ENCODE peak calls at places on chromosomes 16 and 17, in ten cellular contexts. J is prostate gland; N is heart left ventricle; Q is Panc1; O is H7; I is Peyer's patch; L is left ventricle myocardium inferior; S is CD4-positive, CD25-positive, alpha-beta regulatory T cell; E is PC-3; H is tibial artery. R is an unnamed sample.

GRCh38 chr16:83482545-83483162 is 325.1 kb upstream of the HSBP1 start:
- DNase-seq in O (no peak), J (no peak), E (no peak), S (no peak), I (no peak), N (no peak), H (no peak), Q (no peak), L (no peak), R (no peak)

GRCh38 chr16:85556456-85557082 is 56.6 kb upstream of the GSE1 start:
- DNase-seq in H (peak; percentile 35), O (peak; percentile 90), N (peak; percentile 68), J (peak; percentile 36), I (peak; percentile 77), L (no peak), E (peak; percentile 29), Q (no peak), S (peak; percentile 77), R (no peak)

GRCh38 chr16:67284699-67285646 is 5.6 kb downstream of the PLEKHG4 start:
- DNase-seq in L (no peak), E (peak; percentile 54), J (peak; percentile 36), I (peak; percentile 65), S (no peak), O (peak; percentile 95), N (no peak), Q (no peak), H (no peak), R (no peak)

GRCh38 chr16:72722552-72722951 is 325.4 kb downstream of the ZFHX3 start:
- DNase-seq in L (no peak), J (no peak), H (no peak), S (no peak), E (no peak), Q (no peak), N (no peak), O (peak; percentile 52), I (no peak), R (no peak)

GRCh38 chr16:11331967-11332366 is 13.3 kb upstream of the RMI2 start:
- DNase-seq in Q (no peak), O (no peak), J (no peak), S (no peak), E (no peak), L (no peak), I (no peak), H (no peak), N (no peak), R (no peak)

GRCh38 chr17:59391026-59391425 is 59.6 kb downstream of the YPEL2 start:
- DNase-seq in S (no peak), H (no peak), L (no peak), E (no peak), O (no peak), Q (no peak), I (no peak), N (no peak), J (no peak), R (no peak)

GRCh38 chr16:57530104-57530522 is 6.3 kb downstream of the CCDC102A start:
- DNase-seq in E (peak; percentile 59), N (no peak), O (peak; percentile 69), L (peak; percentile 18), S (peak; percentile 92), H (no peak), J (no peak), I (peak; percentile 53), Q (no peak), R (peak; percentile 73)

GRCh38 chr17:39194089-39194984 is 3.1 kb downstream of the CACNB1 start:
- DNase-seq in E (no peak), H (peak; percentile 78), Q (no peak), S (no peak), I (no peak), J (no peak), O (peak; percentile 92), L (peak; percentile 68), N (peak; percentile 74), R (peak; percentile 80)

GRCh38 chr16:86635181-86635580 is 56.8 kb downstream of the FOXL1 start:
- DNase-seq in S (no peak), J (no peak), N (peak; percentile 45), L (no peak), E (no peak), I (no peak), O (no peak), Q (no peak), H (no peak), R (no peak)

GRCh38 chr17:18040287-18040858 is 1.2 kb downstream of the GID4 start:
- DNase-seq in S (no peak), O (peak; percentile 48), L (no peak), J (no peak), H (no peak), E (no peak), I (no peak), Q (no peak), N (no peak), R (no peak)

GRCh38 chr17:65228734-65229390 is 91.7 kb downstream of the RGS9 start:
- DNase-seq in O (no peak), I (no peak), J (no peak), N (no peak), Q (no peak), L (no peak), E (peak; percentile 41), S (peak; percentile 68), H (no peak), R (no peak)

GRCh38 chr16:89598199-89598598 is 15.2 kb upstream of the DPEP1 start:
- DNase-seq in S (no peak), I (no peak), E (no peak), Q (no peak), L (no peak), N (no peak), O (no peak), J (no peak), H (no peak), R (no peak)

GRCh38 chr16:19143241-19143640 is 24.8 kb upstream of the SYT17 start:
- DNase-seq in Q (no peak), N (no peak), O (no peak), H (no peak), I (no peak), E (no peak), J (peak; percentile 77), S (no peak), L (no peak), R (no peak)

GRCh38 chr16:28933176-28933575 is 1.4 kb downstream of the CD19 start:
- DNase-seq in Q (no peak), N (no peak), E (no peak), J (no peak), L (no peak), S (no peak), I (no peak), H (no peak), O (peak; percentile 37), R (no peak)

GRCh38 chr16:71771571-71771970 is 37.1 kb downstream of the AP1G1 start:
- DNase-seq in L (no peak), E (peak; percentile 55), H (no peak), N (no peak), S (no peak), J (no peak), I (no peak), Q (no peak), O (no peak), R (no peak)

GRCh38 chr17:48441231-48441711 is 11.3 kb upstream of the SKAP1 start:
- DNase-seq in Q (no peak), E (no peak), L (no peak), O (no peak), N (no peak), S (peak; percentile 95), H (no peak), J (no peak), I (no peak), R (no peak)

DNA sequence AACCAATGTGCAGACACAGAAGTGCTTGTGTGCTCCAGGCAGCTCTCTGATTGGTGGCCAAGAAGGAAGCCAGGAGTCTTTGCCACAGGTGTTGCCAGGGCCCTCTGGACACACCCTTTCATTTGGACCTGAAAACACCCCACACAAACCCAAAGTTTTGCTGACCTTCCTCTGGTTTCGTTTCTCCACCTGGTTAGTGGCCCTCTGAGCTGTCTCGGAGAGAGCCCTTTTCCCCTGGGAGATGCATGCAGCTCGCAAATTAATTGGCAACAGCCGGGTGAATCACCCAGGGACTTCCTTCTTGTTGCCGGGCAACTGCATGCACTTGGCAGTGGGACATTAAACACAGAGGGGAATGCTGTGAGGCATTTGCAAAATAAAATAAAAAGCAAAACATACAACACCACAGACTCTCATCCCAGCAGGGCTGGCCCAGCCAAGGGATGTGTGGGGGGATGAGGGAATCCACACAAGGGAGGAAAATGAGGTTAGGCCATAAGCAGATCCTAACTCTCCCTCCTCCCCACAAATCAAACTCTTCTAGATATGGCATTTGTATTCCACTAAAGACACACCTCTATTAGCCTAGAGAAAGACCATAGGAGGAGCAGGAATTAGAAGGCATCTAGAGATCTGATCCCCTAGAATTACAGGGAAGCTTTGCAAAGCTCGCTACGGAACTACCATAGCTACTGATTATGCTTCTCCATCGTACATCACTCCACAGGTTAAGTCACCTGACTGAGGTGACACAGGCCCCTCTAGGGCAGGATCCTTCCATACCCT is 286.7 kb downstream of the SOX9 start:
- DNase-seq in O (peak; percentile 75), H (peak; percentile 34), Q (no peak), E (peak; percentile 100), S (no peak), J (peak; percentile 88), I (peak; percentile 71), L (peak; percentile 22), N (peak; percentile 33), R (no peak)
- H3K36me3 ChIP-seq in O (no peaks in the 10 kb centered on the region), H (no peaks in the 10 kb centered on the region), Q (peaks cover 7% of the 10 kb centered on the region), E (peaks cover 16% of the 10 kb centered on the region), S (no peaks in the 10 kb centered on the region), J (no peaks in the 10 kb centered on the region), I (no peaks in the 10 kb centered on the region), L (no peaks in the 10 kb centered on the region), N (no peaks in the 10 kb centered on the region), R (no peaks in the 10 kb centered on the region)

DNA sequence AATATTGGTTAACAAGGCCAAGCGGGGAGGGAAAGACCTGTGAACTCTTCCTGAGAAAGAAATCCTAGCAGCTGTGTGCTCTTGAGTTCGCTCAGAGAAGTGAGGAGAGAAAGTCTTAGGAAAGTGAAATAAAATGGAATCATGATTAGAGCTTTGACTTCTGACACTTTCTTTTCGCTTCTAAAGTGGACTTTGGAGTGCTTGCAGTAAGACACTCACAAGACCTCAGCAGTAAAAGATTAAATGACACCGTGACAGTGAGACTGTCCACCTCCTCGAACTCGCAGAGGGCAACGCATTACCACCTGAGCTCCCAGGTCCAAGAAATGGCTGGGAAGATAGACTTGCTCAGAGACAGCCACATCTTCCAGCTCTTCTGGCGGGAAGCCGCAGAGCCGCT is 71.2 kb downstream of the RNF213 start:
- DNase-seq in L (no peak), O (no peak), J (no peak), Q (no peak), I (no peak), S (no peak), H (no peak), E (no peak), N (no peak), R (no peak)
- H3K36me3 ChIP-seq in L (peaks cover 94% of the 10 kb centered on the region), O (peaks cover 22% of the 10 kb centered on the region), J (peaks cover 7% of the 10 kb centered on the region), Q (peaks cover 24% of the 10 kb centered on the region), I (peaks cover 100% of the 10 kb centered on the region), S (peaks cover 90% of the 10 kb centered on the region), H (peaks cover 90% of the 10 kb centered on the region), E (peaks cover 35% of the 10 kb centered on the region), N (no peaks in the 10 kb centered on the region), R (peaks cover 73% of the 10 kb centered on the region)

GRCh38 chr17:57117798-57118197 is 32.8 kb downstream of the AKAP1 start:
- DNase-seq in L (no peak), N (no peak), I (no peak), H (no peak), J (no peak), S (no peak), Q (no peak), O (no peak), E (no peak), R (no peak)
- H3K36me3 ChIP-seq in L (peaks cover 82% of the 10 kb centered on the region), N (peaks cover 7% of the 10 kb centered on the region), I (peaks cover 91% of the 10 kb centered on the region), H (peaks cover 87% of the 10 kb centered on the region), J (peaks cover 6% of the 10 kb centered on the region), S (peaks cover 62% of the 10 kb centered on the region), Q (peaks cover 6% of the 10 kb centered on the region), O (peaks cover 30% of the 10 kb centered on the region), E (peaks cover 80% of the 10 kb centered on the region), R (peaks cover 81% of the 10 kb centered on the region)

GRCh38 chr16:87830673-87831420 is 38.5 kb downstream of the SLC7A5 start:
- DNase-seq in E (no peak), L (no peak), I (no peak), S (no peak), J (no peak), Q (no peak), H (no peak), O (no peak), N (no peak), R (no peak)
- H3K36me3 ChIP-seq in E (peaks cover 11% of the 10 kb centered on the region), L (no peaks in the 10 kb centered on the region), I (peaks cover 16% of the 10 kb centered on the region), S (peaks cover 33% of the 10 kb centered on the region), J (no peaks in the 10 kb centered on the region), Q (peaks cover 6% of the 10 kb centered on the region), H (peaks cover 11% of the 10 kb centered on the region), O (peaks cover 20% of the 10 kb centered on the region), N (no peaks in the 10 kb centered on the region), R (peaks cover 10% of the 10 kb centered on the region)